ENCODE peak calls at places on chromosome 16, in seven cellular contexts. E, M, X, J, B, H and D are unnamed samples.
A peak's percentile ranks its signal among the peaks of the same experiment; 100 is the strongest.

GRCh38 chr16:4404967-4405696 is 11.3 kb downstream of the CORO7 start:
- DNase-seq in J (no peak), H (no peak), E (no peak), B (no peak), M (no peak), X (no peak), D (no peak)

GRCh38 chr16:1823821-1824220 is 2.8 kb downstream of the HAGH start:
- DNase-seq in M (no peak), E (no peak), X (peak; percentile 62), B (no peak), H (no peak), J (peak; percentile 20), D (no peak)

GRCh38 chr16:84013787-84014569 is 28.6 kb downstream of the SLC38A8 start:
- DNase-seq in J (no peak), E (no peak), H (peak; percentile 12), X (no peak), B (no peak), M (no peak), D (no peak)

GRCh38 chr16:78317871-78318270 is 218.4 kb downstream of the WWOX start:
- DNase-seq in J (no peak), M (no peak), B (no peak), E (no peak), X (no peak), H (no peak), D (no peak)

GRCh38 chr16:88069397-88070168 is 118.3 kb downstream of the BANP start:
- DNase-seq in M (no peak), E (no peak), H (no peak), X (no peak), B (no peak), J (no peak), D (no peak)

GRCh38 chr16:68331879-68332410 is 21.1 kb downstream of the PRMT7 start:
- DNase-seq in M (no peak), B (no peak), X (no peak), J (peak; percentile 62), E (no peak), H (no peak), D (no peak)

GRCh38 chr16:7209598-7209997 is 123.0 kb upstream of the RBFOX1 start:
- DNase-seq in X (no peak), H (no peak), B (no peak), E (no peak), J (no peak), M (no peak), D (no peak)

GRCh38 chr16:52680993-52681392 is 134.1 kb upstream of the TOX3 start:
- DNase-seq in H (no peak), X (no peak), J (no peak), M (no peak), E (no peak), B (no peak), D (no peak)

GRCh38 chr16:25051446-25052160 is 36.4 kb upstream of the ARHGAP17 start:
- DNase-seq in H (no peak), M (no peak), B (no peak), E (no peak), X (no peak), J (peak; percentile 86), D (no peak)

GRCh38 chr16:66521951-66522771 is 27.8 kb downstream of the TK2 start:
- DNase-seq in B (no peak), X (no peak), J (peak; percentile 64), E (peak; percentile 75), H (peak; percentile 55), M (no peak), D (peak; percentile 73)

GRCh38 chr16:50169555-50170096 is 16.5 kb downstream of the TENT4B start:
- DNase-seq in B (no peak), E (no peak), M (no peak), X (no peak), J (no peak), H (no peak), D (no peak)

GRCh38 chr16:57949595-57950238 is 21.2 kb downstream of the CNGB1 start:
- DNase-seq in M (no peak), X (no peak), B (no peak), J (peak; percentile 12), H (no peak), E (no peak), D (no peak)